ENCODE peak calls at places on chromosomes 6 and 20, in four cellular contexts. K is EL; T is DMS 273 treated with DMSO at 0.1 percent for 48 hours; I is activated T-cell treated with anti-CD3 and anti-CD28 coated beads, Interleukin-2, amount 50 U/mL, for 72 hours. F is an unnamed sample.

GRCh38 chr6:125149256-125150144 is 4.1 kb upstream of the TPD52L1 start:
- DNase-seq in T (no peak), I (no peak), K (peak; percentile 29), F (no peak)

GRCh38 chr6:21593412-21593926 is at the start of gene SOX4:
- DNase-seq in I (peak; percentile 72), K (peak; percentile 97), T (peak; percentile 98), F (peak; percentile 95)

GRCh38 chr6:167058261-167058660 is 59.1 kb downstream of the CEP43 start:
- DNase-seq in I (no peak), T (no peak), K (no peak), F (no peak)

GRCh38 chr6:73713426-73714147 is 17.6 kb downstream of the CD109 start:
- DNase-seq in K (no peak), T (no peak), I (no peak), F (no peak)

GRCh38 chr6:138986578-138986977 is 1.5 kb downstream of the REPS1 start:
- DNase-seq in K (peak; percentile 33), T (no peak), I (no peak), F (no peak)

GRCh38 chr6:18681828-18682503 is 294.8 kb downstream of the RNF144B start:
- DNase-seq in T (no peak), K (no peak), I (no peak), F (no peak)

GRCh38 chr20:53077373-53078205 is 105.4 kb downstream of the TSHZ2 start:
- DNase-seq in T (no peak), I (peak; percentile 29), K (no peak), F (no peak)

GRCh38 chr6:9408718-9409117 is 973.4 kb upstream of the SLC35B3 start:
- DNase-seq in I (no peak), K (no peak), T (no peak), F (no peak)

GRCh38 chr20:49561256-49561655 is 6.7 kb downstream of the PTGIS start:
- DNase-seq in I (no peak), K (no peak), T (no peak), F (no peak)

GRCh38 chr6:137001287-137001976 is 43.3 kb downstream of the IL20RA start:
- DNase-seq in I (no peak), K (no peak), T (no peak), F (no peak)

GRCh38 chr6:150482883-150483409 is 114.1 kb downstream of the IYD start:
- DNase-seq in T (no peak), K (no peak), I (no peak), F (no peak)

GRCh38 chr6:26556263-26557070 is 18.3 kb downstream of the HMGN4 start:
- DNase-seq in K (peak; percentile 96), I (no peak), T (peak; percentile 86), F (peak; percentile 87)

GRCh38 chr20:48350291-48350988 is 477.4 kb downstream of the PREX1 start:
- DNase-seq in T (no peak), I (no peak), K (no peak), F (peak; percentile 23)

GRCh38 chr20:50727792-50728485 is 3.4 kb upstream of the PARD6B start:
- DNase-seq in T (no peak), K (no peak), I (no peak), F (no peak)

GRCh38 chr20:56957737-56958553 is 308.5 kb downstream of the BMP7 start:
- DNase-seq in K (no peak), I (no peak), T (peak; percentile 90), F (peak; percentile 1)

GRCh38 chr20:51542894-51543788 is 622 bp upstream of the NFATC2 start:
- DNase-seq in K (no peak), T (no peak), I (no peak), F (no peak)

GRCh38 chr20:63847374-63848002 is 13.8 kb upstream of the ABHD16B start:
- DNase-seq in K (no peak), T (no peak), I (no peak), F (no peak)

GRCh38 chr6:157304840-157305675 is 18.3 kb downstream of the TMEM242 start:
- DNase-seq in K (peak; percentile 48), I (no peak), T (no peak), F (no peak)

GRCh38 chr6:167828325-167828956 is 1.7 kb downstream of the AFDN start:
- DNase-seq in K (no peak), I (no peak), T (no peak), F (peak; percentile 20)

GRCh38 chr6:7672066-7673062 is 53.5 kb upstream of the BMP6 start:
- DNase-seq in K (no peak), I (no peak), T (no peak), F (no peak)

GRCh38 chr20:33819456-33819855 is 8.3 kb downstream of the CHMP4B start:
- DNase-seq in K (no peak), I (no peak), T (no peak), F (no peak)

GRCh38 chr20:43767686-43768474 is 41.1 kb upstream of the GTSF1L start:
- DNase-seq in K (peak; percentile 41), T (no peak), I (no peak), F (no peak)

GRCh38 chr6:37160922-37161778 is 8.8 kb upstream of the PIM1 start:
- DNase-seq in I (no peak), K (peak; percentile 23), T (no peak), F (no peak)

GRCh38 chr6:139641412-139641811 is 267.0 kb upstream of the CITED2 start:
- DNase-seq in T (no peak), I (no peak), K (no peak), F (no peak)

GRCh38 chr6:3455121-3455489 is 1.7 kb downstream of the SLC22A23 start:
- DNase-seq in K (no peak), I (peak; percentile 49), T (no peak), F (no peak)

GRCh38 chr6:680666-681374 is 12.1 kb downstream of the EXOC2 start:
- DNase-seq in K (no peak), T (no peak), I (no peak), F (no peak)

GRCh38 chr6:63213325-63213724 is 2.1 kb downstream of the FKBP1C start:
- DNase-seq in I (no peak), T (no peak), K (no peak), F (no peak)

GRCh38 chr6:10140824-10141223 is 274.1 kb downstream of the TFAP2A start:
- DNase-seq in I (no peak), T (no peak), K (no peak), F (no peak)

GRCh38 chr6:82555801-82556200 is 192.2 kb downstream of the TPBG start:
- DNase-seq in I (no peak), T (no peak), K (peak; percentile 55), F (no peak)

GRCh38 chr6:88804701-88805100 is 158.7 kb downstream of the RNGTT start:
- DNase-seq in K (peak; percentile 61), T (no peak), I (no peak), F (no peak)

GRCh38 chr6:6678185-6678671 is 89.7 kb downstream of the LY86 start:
- DNase-seq in T (no peak), I (no peak), K (peak; percentile 25), F (no peak)

GRCh38 chr6:128024976-128025375 is 124.1 kb upstream of the THEMIS start:
- DNase-seq in T (no peak), I (no peak), K (no peak), F (no peak)

GRCh38 chr20:44028868-44029847 is 114.5 kb downstream of the TOX2 start:
- DNase-seq in K (no peak), I (peak; percentile 78), T (no peak), F (no peak)

GRCh38 chr6:124434416-124434815 is 527.8 kb upstream of the RNF217 start:
- DNase-seq in I (no peak), K (no peak), T (no peak), F (no peak)

GRCh38 chr6:37182736-37183590 is 13.0 kb downstream of the PIM1 start:
- DNase-seq in I (peak; percentile 78), K (no peak), T (no peak), F (no peak)

GRCh38 chr6:79702701-79703100 is 71.6 kb downstream of the SH3BGRL2 start:
- DNase-seq in I (peak; percentile 39), K (no peak), T (no peak), F (no peak)

GRCh38 chr20:15005300-15005986 is 668.0 kb upstream of the FLRT3 start:
- DNase-seq in I (no peak), K (no peak), T (no peak), F (no peak)

GRCh38 chr6:579339-579738 is 77.6 kb downstream of the HUS1B start:
- DNase-seq in K (peak; percentile 20), I (no peak), T (no peak), F (peak; percentile 4)

GRCh38 chr20:6395695-6396094 is 272.9 kb upstream of the FERMT1 start:
- DNase-seq in K (no peak), I (no peak), T (no peak), F (no peak)

GRCh38 chr20:23049933-23050838 is 714 bp upstream of the THBD start:
- DNase-seq in T (no peak), K (peak; percentile 20), I (no peak), F (no peak)

F was measured in NCI-H1694 treated with DMSO at 0.1 percent for 48 hours.